ENCODE peak calls at places on chromosomes 16 and 17, in six cellular contexts. U is GM12878, Y is A549, W is endothelial cell of umbilical vein, P is K562, K is HepG2. F is an unnamed sample.

GRCh38 chr17:66753126-66753920 is 81.6 kb upstream of the CACNG5 start:
- DNase-seq in U (no peak), Y (no peak), W (no peak), P (peak), K (no peak), F (no peak)

GRCh38 chr17:17108681-17109049 is 66.4 kb downstream of the MPRIP start:
- DNase-seq in U (no peak), Y (peak), W (no peak), P (no peak), K (no peak), F (no peak)

GRCh38 chr16:81526935-81527334 is 82.3 kb downstream of the CMIP start:
- DNase-seq in U (no peak), Y (peak), W (peak), P (peak), K (no peak), F (no peak)

GRCh38 chr17:34979650-34980352 is 511 bp upstream of the LIG3 start:
- DNase-seq in U (no peak), Y (no peak), W (peak), P (peak), K (peak), F (peak)

GRCh38 chr16:79599256-79599836 is 1.2 kb downstream of the MAF start:
- DNase-seq in U (no peak), Y (peak), W (peak), P (no peak), K (no peak), F (no peak)

GRCh38 chr17:8151120-8151640 is 1.0 kb downstream of the PER1 start:
- DNase-seq in U (no peak), Y (no peak), W (peak), P (peak), K (no peak), F (peak)

GRCh38 chr16:19595043-19595767 is 39.7 kb downstream of the VPS35L start:
- DNase-seq in U (no peak), Y (peak), W (peak), P (no peak), K (no peak), F (no peak)

GRCh38 chr17:76204277-76204676 is 36.0 kb downstream of the RNF157 start:
- DNase-seq in U (no peak), Y (peak), W (no peak), P (no peak), K (peak), F (no peak)

GRCh38 chr16:87321336-87322107 is 4.3 kb upstream of the C16orf95 start:
- DNase-seq in U (no peak), Y (no peak), W (no peak), P (no peak), K (no peak), F (no peak)

GRCh38 chr17:3497101-3497500 is 21.3 kb downstream of the ASPA start:
- DNase-seq in U (no peak), Y (no peak), W (no peak), P (no peak), K (no peak), F (no peak)

GRCh38 chr16:13606804-13607203 is 313.1 kb upstream of the ERCC4 start:
- DNase-seq in U (no peak), Y (no peak), W (no peak), P (no peak), K (no peak), F (no peak)

GRCh38 chr16:3745751-3746355 is 28.5 kb upstream of the TRAP1 start:
- DNase-seq in U (no peak), Y (no peak), W (peak), P (no peak), K (no peak), F (no peak)

GRCh38 chr17:29390856-29391631 is 881 bp downstream of the TAOK1 start:
- DNase-seq in U (no peak), Y (peak), W (peak), P (peak), K (peak), F (peak)

GRCh38 chr16:88548985-88549384 is 21.2 kb upstream of the ZC3H18 start:
- DNase-seq in U (no peak), Y (no peak), W (no peak), P (no peak), K (no peak), F (no peak)

GRCh38 chr17:55344514-55344997 is 77.1 kb downstream of the MMD start:
- DNase-seq in U (no peak), Y (no peak), W (no peak), P (peak), K (no peak), F (no peak)

GRCh38 chr16:22375963-22376640 is 1.7 kb upstream of the CDR2 start:
- DNase-seq in U (no peak), Y (no peak), W (no peak), P (no peak), K (no peak), F (no peak)

GRCh38 chr16:85164838-85165516 is 52.7 kb upstream of the CIBAR2 start:
- DNase-seq in U (no peak), Y (no peak), W (no peak), P (no peak), K (no peak), F (no peak)

GRCh38 chr17:8955560-8955959 is 9.9 kb downstream of the PIK3R5 start:
- DNase-seq in U (no peak), Y (no peak), W (no peak), P (no peak), K (no peak), F (peak)

GRCh38 chr16:81796585-81797346 is 17.7 kb downstream of the PLCG2 start:
- DNase-seq in U (no peak), Y (no peak), W (no peak), P (no peak), K (no peak), F (peak)

GRCh38 chr17:1649844-1650409 is at the start of gene RILP:
- DNase-seq in U (no peak), Y (peak), W (peak), P (peak), K (peak), F (peak)

GRCh38 chr17:81967533-81968395 is 6.8 kb upstream of the NOTUM start:
- DNase-seq in U (peak), Y (peak), W (no peak), P (peak), K (peak), F (peak)

GRCh38 chr16:10521681-10522274 is 58.6 kb downstream of the EMP2 start:
- DNase-seq in U (no peak), Y (peak), W (peak), P (peak), K (peak), F (peak)

GRCh38 chr16:85384831-85385462 is 228.2 kb upstream of the GSE1 start:
- DNase-seq in U (no peak), Y (no peak), W (no peak), P (no peak), K (no peak), F (no peak)

GRCh38 chr16:53960954-53961616 is 257.1 kb downstream of the FTO start:
- DNase-seq in U (no peak), Y (no peak), W (no peak), P (no peak), K (no peak), F (no peak)

GRCh38 chr17:56897646-56898424 is 16.0 kb downstream of the TRIM25 start:
- DNase-seq in U (no peak), Y (no peak), W (no peak), P (no peak), K (no peak), F (no peak)

GRCh38 chr16:84600343-84601229 is 17.3 kb downstream of the COTL1 start:
- DNase-seq in U (peak), Y (no peak), W (peak), P (peak), K (no peak), F (peak)

GRCh38 chr16:65524997-65525396 is 403.1 kb upstream of the CDH11 start:
- DNase-seq in U (no peak), Y (no peak), W (no peak), P (no peak), K (no peak), F (no peak)

GRCh38 chr17:50424246-50425000 is 1.6 kb upstream of the ACSF2 start:
- DNase-seq in U (no peak), Y (no peak), W (no peak), P (no peak), K (no peak), F (no peak)

GRCh38 chr17:50423553-50424159 is 2.4 kb upstream of the ACSF2 start:
- DNase-seq in U (no peak), Y (peak), W (peak), P (peak), K (peak), F (peak)

GRCh38 chr17:50425682-50426471 is at the start of gene ACSF2:
- DNase-seq in U (no peak), Y (peak), W (peak), P (peak), K (peak), F (peak)

GRCh38 chr17:50426472-50426782 is 409 bp downstream of the ACSF2 start:
- DNase-seq in U (no peak), Y (no peak), W (no peak), P (no peak), K (no peak), F (no peak)

DNA sequence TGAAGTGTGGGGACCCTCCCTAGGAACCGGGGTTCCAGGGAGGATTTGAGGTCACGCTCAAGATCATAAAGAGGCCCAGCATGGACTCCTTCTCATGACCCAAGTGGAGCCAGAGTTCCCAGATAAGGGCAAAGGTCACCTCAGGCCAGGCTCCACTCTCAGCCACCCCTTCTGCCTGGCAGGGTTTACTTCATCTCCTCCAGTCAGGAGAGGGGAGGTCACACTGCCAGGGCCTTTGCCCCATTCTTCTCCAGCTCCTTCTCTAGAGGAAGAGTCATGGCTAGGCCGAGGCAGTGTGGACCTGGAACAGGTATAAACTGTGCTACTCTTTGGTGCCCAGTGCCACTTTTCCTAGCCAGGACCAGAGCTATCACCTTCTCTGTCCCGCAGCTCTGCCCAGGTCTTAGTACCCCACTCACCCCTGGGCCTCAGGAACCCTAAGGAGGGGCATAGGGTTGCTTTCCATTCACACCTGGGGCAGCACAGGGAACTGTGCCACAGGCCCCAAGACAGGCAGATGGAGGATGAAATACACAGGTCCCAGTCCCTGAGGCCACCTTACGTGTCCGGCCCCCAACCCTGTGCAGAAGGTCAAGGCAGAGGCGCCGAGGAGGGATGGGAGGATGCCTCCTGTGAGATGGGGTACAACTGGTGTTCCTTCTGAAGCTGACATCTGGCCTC is 877 bp upstream of the ACSF2 start:
- DNase-seq in U (no peak), Y (no peak), W (no peak), P (no peak), K (no peak), F (no peak)
- TF ChIP-seq MAX in U (no peak), Y (no peak), W (no peak), P (no peak), K (no peak), F (no peak)

DNA sequence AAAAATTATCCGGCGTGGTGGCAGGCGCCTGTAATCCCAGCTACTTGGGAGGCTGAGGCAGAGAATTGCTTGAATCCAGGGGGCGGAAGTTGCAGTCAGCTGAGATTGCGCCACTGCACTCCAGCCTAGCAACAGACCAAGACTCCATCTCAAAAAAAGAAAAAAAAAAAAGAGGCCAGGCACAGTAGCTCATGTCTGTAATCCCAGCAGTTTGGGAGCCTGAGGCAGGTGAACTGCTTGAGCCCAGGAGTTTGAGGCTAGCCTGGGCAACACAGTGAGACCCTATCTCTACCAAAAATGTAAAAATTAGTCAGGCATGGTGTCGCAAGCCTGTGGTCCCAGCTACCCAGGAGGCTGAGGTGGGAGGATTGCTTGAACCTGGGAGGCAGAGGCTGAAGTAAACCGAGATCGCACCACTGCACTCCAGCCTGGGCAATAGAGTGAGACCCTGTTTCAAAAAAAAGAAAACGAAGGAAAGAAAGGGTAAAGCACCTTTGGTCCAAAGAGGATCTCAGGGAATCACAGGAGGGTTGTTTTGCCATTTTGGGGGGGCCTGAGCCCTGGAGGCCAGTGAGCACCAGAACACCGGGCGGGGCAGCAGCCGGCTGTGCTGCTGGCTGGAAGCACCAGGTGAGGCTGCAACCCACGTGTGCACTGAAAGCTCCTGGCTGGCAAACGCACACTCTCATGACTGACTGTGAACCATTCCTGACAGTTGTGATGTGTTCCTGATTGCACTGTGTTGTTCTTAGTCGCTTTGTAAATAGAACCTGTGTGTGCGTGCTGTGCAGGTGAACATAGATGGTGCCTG is 18.4 kb downstream of the HS3ST6 start:
- DNase-seq in U (no peak), Y (no peak), W (no peak), P (no peak), K (no peak), F (peak)
- TF ChIP-seq MYC in U (no peak), Y (no peak), W (no peak), P (no peak), K (no peak), F (no peak)

DNA sequence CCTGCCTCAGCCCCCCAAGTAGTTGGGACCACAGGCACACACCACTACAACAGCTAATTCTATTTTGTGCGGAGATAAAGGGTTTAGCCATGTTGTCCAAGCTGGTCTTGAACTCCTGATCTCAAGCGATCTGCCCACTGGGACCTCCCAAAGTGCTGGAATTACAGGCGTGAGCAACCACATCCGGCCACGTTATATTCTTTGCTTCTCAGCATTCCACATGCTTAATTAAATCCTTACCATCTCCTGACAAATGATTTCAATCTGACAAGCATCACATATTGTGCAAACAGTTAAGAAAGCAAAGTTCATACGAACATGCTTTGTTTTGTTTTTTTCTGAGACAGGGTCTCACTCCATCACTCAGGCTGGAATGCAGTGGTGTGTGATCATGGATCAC is 18.2 kb downstream of the HIGD1B start:
- DNase-seq in U (no peak), Y (no peak), W (no peak), P (no peak), K (no peak), F (no peak)
- TF ChIP-seq MAX in U (no peak), Y (no peak), W (no peak), P (no peak), K (no peak), F (no peak)

DNA sequence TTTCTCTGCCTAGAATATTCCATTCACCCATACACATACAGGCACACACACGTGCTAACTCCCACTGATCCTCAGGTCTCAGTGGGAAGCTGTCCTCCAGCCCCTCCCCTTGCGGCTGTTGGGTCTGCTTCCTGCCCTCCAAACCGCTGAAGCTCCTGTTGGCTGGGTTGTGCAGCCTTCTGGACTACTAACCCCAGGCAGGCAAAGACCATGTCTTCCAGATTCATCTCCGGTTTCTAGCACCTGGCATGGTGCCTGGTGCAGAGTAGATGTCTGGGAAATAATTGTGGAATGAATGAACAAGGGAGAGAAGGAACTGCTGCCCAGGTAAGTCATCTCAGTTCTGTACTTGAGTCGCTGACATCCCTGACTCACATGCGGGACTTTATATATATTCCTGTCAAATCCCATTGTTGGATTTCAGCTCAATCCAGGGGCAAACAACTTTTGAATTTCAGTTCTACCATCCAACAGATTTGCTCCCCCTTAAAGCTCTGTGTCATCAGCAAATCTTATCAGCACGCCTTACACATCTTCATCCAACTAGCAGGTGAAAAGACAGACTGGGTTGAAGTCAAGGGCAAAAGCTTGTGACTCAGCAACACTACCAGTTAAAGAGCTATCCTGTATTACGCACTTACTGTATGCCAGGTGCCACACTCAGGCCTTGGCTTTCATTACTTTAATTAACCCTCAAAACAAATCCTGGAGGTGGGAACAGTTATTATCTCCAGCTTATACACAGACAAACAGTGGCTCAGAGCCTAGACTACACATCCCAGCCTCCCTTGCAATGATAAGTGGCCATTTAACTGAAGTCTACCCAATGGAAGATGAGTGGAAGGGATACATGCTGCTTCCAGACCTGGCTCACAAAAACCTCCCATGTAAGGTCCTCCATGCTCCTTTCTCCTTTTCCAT is 51.1 kb downstream of the SRCIN1 start:
- DNase-seq in U (no peak), Y (no peak), W (no peak), P (no peak), K (no peak), F (no peak)
- TF ChIP-seq MYC in U (no peak), Y (no peak), W (no peak), P (no peak), K (no peak), F (no peak)

F was measured in NB4.